ENCODE peak calls at places on chromosomes 6 and 20, in nine cellular contexts. A, B, Y, Q, S, P, V, E and Z are unnamed samples.

GRCh38 chr20:34269996-34270627 is 28.9 kb downstream of the ASIP start:
- DNase-seq in A (no peak), B (no peak), Y (peak), Q (no peak), S (no peak), P (no peak), V (no peak), E (no peak), Z (no peak)

GRCh38 chr20:58907481-58908137 is 55.1 kb downstream of the GNAS start:
- DNase-seq in A (peak), B (peak), Y (peak), Q (peak), S (peak), P (peak), V (no peak), E (peak), Z (peak)

GRCh38 chr6:111718326-111718725 is 112.6 kb upstream of the TRAF3IP2 start:
- DNase-seq in A (no peak), B (no peak), Y (no peak), Q (no peak), S (no peak), P (no peak), V (no peak), E (no peak), Z (peak)

GRCh38 chr20:29079769-29080690 is 2177.4 kb upstream of the DEFB115 start:
- DNase-seq in A (no peak), B (no peak), Y (no peak), Q (no peak), S (no peak), P (no peak), V (no peak), E (no peak), Z (no peak)

GRCh38 chr6:3713266-3713665 is 38.2 kb downstream of the PXDC1 start:
- DNase-seq in A (no peak), B (no peak), Y (no peak), Q (no peak), S (no peak), P (no peak), V (no peak), E (no peak), Z (no peak)

GRCh38 chr6:169158750-169159149 is 94.9 kb downstream of the THBS2 start:
- DNase-seq in A (no peak), B (no peak), Y (no peak), Q (no peak), S (no peak), P (peak), V (no peak), E (no peak), Z (no peak)

GRCh38 chr6:33604941-33605854 is 15.9 kb upstream of the ITPR3 start:
- DNase-seq in A (no peak), B (no peak), Y (no peak), Q (no peak), S (no peak), P (no peak), V (no peak), E (no peak), Z (no peak)

GRCh38 chr6:89956182-89956581 is 61.9 kb downstream of the GJA10 start:
- DNase-seq in A (no peak), B (no peak), Y (no peak), Q (peak), S (no peak), P (no peak), V (no peak), E (no peak), Z (no peak)

GRCh38 chr6:98605705-98606104 is 228.7 kb upstream of the POU3F2 start:
- DNase-seq in A (no peak), B (no peak), Y (no peak), Q (no peak), S (no peak), P (no peak), V (no peak), E (no peak), Z (no peak)

GRCh38 chr20:40868568-40869223 is 159.9 kb upstream of the TOP1 start:
- DNase-seq in A (no peak), B (no peak), Y (no peak), Q (no peak), S (no peak), P (peak), V (no peak), E (no peak), Z (peak)

GRCh38 chr20:4455301-4455701 is 266.4 kb upstream of the PRND start:
- DNase-seq in A (no peak), B (no peak), Y (no peak), Q (no peak), S (no peak), P (no peak), V (no peak), E (no peak), Z (no peak)

GRCh38 chr20:46120136-46120535 is 2.0 kb downstream of the CD40 start:
- DNase-seq in A (no peak), B (no peak), Y (no peak), Q (no peak), S (no peak), P (no peak), V (no peak), E (no peak), Z (no peak)

GRCh38 chr6:128519931-128520435 is 416 bp downstream of the PTPRK start:
- DNase-seq in A (peak), B (peak), Y (no peak), Q (peak), S (no peak), P (no peak), V (peak), E (peak), Z (no peak)

GRCh38 chr6:143098054-143098673 is 37.5 kb downstream of the AIG1 start:
- DNase-seq in A (no peak), B (peak), Y (no peak), Q (no peak), S (no peak), P (no peak), V (no peak), E (peak), Z (no peak)

GRCh38 chr6:90184334-90185298 is 112.0 kb downstream of the BACH2 start:
- DNase-seq in A (no peak), B (no peak), Y (no peak), Q (no peak), S (no peak), P (peak), V (no peak), E (no peak), Z (no peak)

GRCh38 chr20:59781236-59781635 is 152.2 kb downstream of the SYCP2 start:
- DNase-seq in A (no peak), B (no peak), Y (no peak), Q (no peak), S (no peak), P (no peak), V (no peak), E (no peak), Z (no peak)

GRCh38 chr6:25769983-25770382 is 15.4 kb downstream of the SLC17A4 start:
- DNase-seq in A (no peak), B (no peak), Y (no peak), Q (no peak), S (no peak), P (no peak), V (no peak), E (no peak), Z (no peak)

GRCh38 chr6:106511274-106512047 is 117.8 kb downstream of the RTN4IP1 start:
- DNase-seq in A (peak), B (no peak), Y (peak), Q (peak), S (peak), P (no peak), V (no peak), E (peak), Z (peak)

GRCh38 chr20:62190639-62191411 is 8.0 kb downstream of the MTG2 start:
- DNase-seq in A (no peak), B (no peak), Y (no peak), Q (no peak), S (no peak), P (no peak), V (no peak), E (no peak), Z (no peak)

GRCh38 chr6:78308025-78308424 is 559.3 kb upstream of the IRAK1BP1 start:
- DNase-seq in A (no peak), B (peak), Y (peak), Q (no peak), S (no peak), P (no peak), V (no peak), E (no peak), Z (no peak)

GRCh38 chr6:170152111-170152926 is 138.6 kb downstream of the DLL1 start:
- DNase-seq in A (no peak), B (no peak), Y (peak), Q (no peak), S (no peak), P (no peak), V (no peak), E (no peak), Z (peak)

GRCh38 chr20:542777-543368 is 717 bp downstream of the CSNK2A1 start:
- DNase-seq in A (no peak), B (peak), Y (no peak), Q (no peak), S (peak), P (no peak), V (no peak), E (peak), Z (no peak)

GRCh38 chr6:51841656-51842055 is 245.8 kb downstream of the PKHD1 start:
- DNase-seq in A (no peak), B (no peak), Y (no peak), Q (no peak), S (peak), P (no peak), V (no peak), E (no peak), Z (no peak)